ENCODE peak calls at places on chromosomes 12 and 14, in seven cellular contexts. One of them, this sample, is unnamed.

GRCh38 chr14:58861546-58861945 is 223.8 kb downstream of the DACT1 start:
- DNase-seq in HCT116: no peak
- DNase-seq in H1: no peak
- DNase-seq in K562: no peak
- DNase-seq in GM12878: no peak
- DNase-seq in HEK293T: no peak
- DNase-seq in HepG2: no peak
- DNase-seq in this sample: no peak

GRCh38 chr14:63470877-63471565 is 72.2 kb downstream of the PPP2R5E start:
- DNase-seq in HCT116: peak; percentile 16
- DNase-seq in H1: no peak
- DNase-seq in K562: no peak
- DNase-seq in GM12878: peak; percentile 68
- DNase-seq in HEK293T: no peak
- DNase-seq in HepG2: peak; percentile 87
- DNase-seq in this sample: no peak

GRCh38 chr14:103523583-103523969 is 946 bp upstream of the CKB start:
- DNase-seq in HCT116: no peak
- DNase-seq in H1: no peak
- DNase-seq in K562: no peak
- DNase-seq in GM12878: no peak
- DNase-seq in HEK293T: no peak
- DNase-seq in HepG2: no peak
- DNase-seq in this sample: peak; percentile 31

GRCh38 chr14:30906752-30907658 is 32.6 kb downstream of the COCH start:
- DNase-seq in HCT116: peak; percentile 12
- DNase-seq in H1: no peak
- DNase-seq in K562: no peak
- DNase-seq in GM12878: no peak
- DNase-seq in HEK293T: peak; percentile 8
- DNase-seq in HepG2: peak; percentile 58
- DNase-seq in this sample: no peak

GRCh38 chr14:22112004-22112403 is 438.4 kb upstream of the OR4E1 start:
- DNase-seq in HCT116: no peak
- DNase-seq in H1: no peak
- DNase-seq in K562: peak; percentile 9
- DNase-seq in GM12878: no peak
- DNase-seq in HEK293T: peak; percentile 22
- DNase-seq in HepG2: peak; percentile 25
- DNase-seq in this sample: peak; percentile 63

GRCh38 chr12:86772688-86773087 is 516.5 kb upstream of the MGAT4C start:
- DNase-seq in HCT116: no peak
- DNase-seq in H1: no peak
- DNase-seq in K562: no peak
- DNase-seq in GM12878: no peak
- DNase-seq in HEK293T: no peak
- DNase-seq in HepG2: no peak
- DNase-seq in this sample: no peak

GRCh38 chr12:65147312-65147905 is 22.0 kb upstream of the LEMD3 start:
- DNase-seq in HCT116: no peak
- DNase-seq in H1: no peak
- DNase-seq in K562: no peak
- DNase-seq in GM12878: no peak
- DNase-seq in HEK293T: no peak
- DNase-seq in HepG2: no peak
- DNase-seq in this sample: no peak

GRCh38 chr12:6347367-6348338 is 5.8 kb upstream of the TNFRSF1A start:
- DNase-seq in HCT116: no peak
- DNase-seq in H1: no peak
- DNase-seq in K562: no peak
- DNase-seq in GM12878: no peak
- DNase-seq in HEK293T: no peak
- DNase-seq in HepG2: no peak
- DNase-seq in this sample: no peak

GRCh38 chr12:109296431-109296830 is 12.7 kb downstream of the FOXN4 start:
- DNase-seq in HCT116: no peak
- DNase-seq in H1: no peak
- DNase-seq in K562: no peak
- DNase-seq in GM12878: no peak
- DNase-seq in HEK293T: no peak
- DNase-seq in HepG2: no peak
- DNase-seq in this sample: no peak

GRCh38 chr12:66751432-66752113 is 72.7 kb upstream of the GRIP1 start:
- DNase-seq in HCT116: no peak
- DNase-seq in H1: no peak
- DNase-seq in K562: no peak
- DNase-seq in GM12878: no peak
- DNase-seq in HEK293T: peak; percentile 30
- DNase-seq in HepG2: no peak
- DNase-seq in this sample: no peak

GRCh38 chr12:66035289-66035961 is 95.1 kb downstream of the LLPH start:
- DNase-seq in HCT116: peak; percentile 68
- DNase-seq in H1: no peak
- DNase-seq in K562: peak; percentile 7
- DNase-seq in GM12878: no peak
- DNase-seq in HEK293T: no peak
- DNase-seq in HepG2: peak; percentile 42
- DNase-seq in this sample: no peak

GRCh38 chr12:8661751-8662150 is 875 bp downstream of the MFAP5 start:
- DNase-seq in HCT116: no peak
- DNase-seq in H1: no peak
- DNase-seq in K562: no peak
- DNase-seq in GM12878: no peak
- DNase-seq in HEK293T: no peak
- DNase-seq in HepG2: no peak
- DNase-seq in this sample: no peak

GRCh38 chr14:28157887-28158791 is 608.4 kb upstream of the FOXG1 start:
- DNase-seq in HCT116: no peak
- DNase-seq in H1: no peak
- DNase-seq in K562: no peak
- DNase-seq in GM12878: no peak
- DNase-seq in HEK293T: no peak
- DNase-seq in HepG2: no peak
- DNase-seq in this sample: no peak

GRCh38 chr14:26163761-26164160 is 434.1 kb downstream of the NOVA1 start:
- DNase-seq in HCT116: no peak
- DNase-seq in H1: no peak
- DNase-seq in K562: no peak
- DNase-seq in GM12878: no peak
- DNase-seq in HEK293T: peak; percentile 17
- DNase-seq in HepG2: peak; percentile 28
- DNase-seq in this sample: no peak

GRCh38 chr12:55716582-55717396 is 943 bp downstream of the BLOC1S1 start:
- DNase-seq in HCT116: no peak
- DNase-seq in H1: no peak
- DNase-seq in K562: no peak
- DNase-seq in GM12878: no peak
- DNase-seq in HEK293T: no peak
- DNase-seq in HepG2: no peak
- DNase-seq in this sample: no peak

GRCh38 chr14:23186913-23187654 is 3.6 kb upstream of the SLC7A8 start:
- DNase-seq in HCT116: peak; percentile 64
- DNase-seq in H1: no peak
- DNase-seq in K562: peak; percentile 68
- DNase-seq in GM12878: peak; percentile 5
- DNase-seq in HEK293T: peak; percentile 63
- DNase-seq in HepG2: peak; percentile 78
- DNase-seq in this sample: no peak

GRCh38 chr12:105369014-105369413 is 38.5 kb downstream of the C12orf75 start:
- DNase-seq in HCT116: no peak
- DNase-seq in H1: no peak
- DNase-seq in K562: no peak
- DNase-seq in GM12878: no peak
- DNase-seq in HEK293T: no peak
- DNase-seq in HepG2: no peak
- DNase-seq in this sample: no peak

GRCh38 chr12:68497112-68497511 is 113.6 kb upstream of the RAP1B start:
- DNase-seq in HCT116: no peak
- DNase-seq in H1: no peak
- DNase-seq in K562: no peak
- DNase-seq in GM12878: peak; percentile 38
- DNase-seq in HEK293T: no peak
- DNase-seq in HepG2: no peak
- DNase-seq in this sample: no peak

GRCh38 chr14:77825895-77826519 is 26.1 kb downstream of the ADCK1 start:
- DNase-seq in HCT116: no peak
- DNase-seq in H1: no peak
- DNase-seq in K562: peak; percentile 71
- DNase-seq in GM12878: no peak
- DNase-seq in HEK293T: no peak
- DNase-seq in HepG2: no peak
- DNase-seq in this sample: no peak

GRCh38 chr12:124428136-124428791 is 133.4 kb downstream of the RFLNA start:
- DNase-seq in HCT116: no peak
- DNase-seq in H1: no peak
- DNase-seq in K562: no peak
- DNase-seq in GM12878: no peak
- DNase-seq in HEK293T: no peak
- DNase-seq in HepG2: no peak
- DNase-seq in this sample: no peak
- TF ChIP-seq SP1 in HCT116: no peak
- TF ChIP-seq SP1 in H1: no peak
- TF ChIP-seq SP1 in K562: no peak
- TF ChIP-seq SP1 in GM12878: no peak
- TF ChIP-seq SP1 in HEK293T: no peak
- TF ChIP-seq SP1 in HepG2: no peak
- TF ChIP-seq SP1 in this sample: no peak

DNA sequence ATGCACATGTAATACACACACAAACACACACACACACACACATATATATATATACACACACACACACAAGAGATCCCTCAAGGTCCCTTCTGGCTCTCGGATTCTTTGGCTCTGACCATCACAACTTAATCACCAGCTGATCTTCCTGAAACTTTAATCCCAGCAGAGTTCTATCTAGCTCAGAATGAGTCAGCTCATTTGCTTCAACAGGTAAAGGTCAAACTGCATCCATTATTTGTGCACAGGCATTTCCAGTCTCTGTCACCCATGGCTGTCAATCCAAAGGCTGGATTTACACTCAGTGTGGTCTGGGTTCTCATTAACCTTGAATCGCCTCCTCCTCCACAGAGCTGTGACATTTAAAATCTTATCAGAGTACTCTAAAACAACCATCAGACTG is 113.3 kb upstream of the TMPO start:
- DNase-seq in HCT116: peak; percentile 76
- DNase-seq in H1: no peak
- DNase-seq in K562: no peak
- DNase-seq in GM12878: no peak
- DNase-seq in HEK293T: no peak
- DNase-seq in HepG2: peak; percentile 51
- DNase-seq in this sample: no peak
- TF ChIP-seq SP1 in HCT116: peak; percentile 74
- TF ChIP-seq SP1 in H1: no peak
- TF ChIP-seq SP1 in K562: no peak
- TF ChIP-seq SP1 in GM12878: no peak
- TF ChIP-seq SP1 in HEK293T: no peak
- TF ChIP-seq SP1 in HepG2: no peak
- TF ChIP-seq SP1 in this sample: no peak

DNA sequence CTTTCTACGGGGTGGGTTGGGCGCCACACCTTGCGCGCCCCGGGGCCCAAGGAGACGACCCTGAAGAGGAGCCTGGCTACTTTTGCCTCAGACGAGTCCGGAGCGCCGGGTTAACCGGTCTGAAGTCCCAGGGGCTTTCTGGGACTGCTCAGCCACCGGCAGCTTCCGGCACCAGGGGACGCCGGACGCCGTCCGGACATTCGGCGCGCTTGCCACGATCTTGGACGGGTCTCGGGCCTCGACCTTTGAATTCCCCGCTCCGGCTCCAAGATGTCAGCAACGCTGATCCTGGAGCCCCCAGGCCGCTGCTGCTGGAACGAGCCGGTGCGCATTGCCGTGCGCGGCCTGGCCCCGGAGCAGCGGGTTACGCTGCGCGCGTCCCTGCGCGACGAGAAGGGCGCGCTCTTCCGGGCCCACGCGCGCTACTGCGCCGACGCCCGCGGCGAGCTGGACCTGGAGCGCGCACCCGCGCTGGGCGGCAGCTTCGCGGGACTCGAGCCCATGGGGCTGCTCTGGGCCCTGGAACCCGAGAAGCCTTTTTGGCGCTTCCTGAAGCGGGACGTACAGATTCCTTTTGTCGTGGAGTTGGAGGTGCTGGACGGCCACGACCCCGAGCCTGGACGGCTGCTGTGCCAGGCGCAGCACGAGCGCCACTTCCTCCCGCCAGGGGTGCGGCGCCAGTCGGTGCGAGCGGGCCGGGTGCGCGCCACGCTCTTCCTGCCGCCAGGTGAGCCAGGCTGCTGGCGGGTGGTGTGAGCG is at the start of gene ACOT4:
- DNase-seq in HCT116: no peak
- DNase-seq in H1: no peak
- DNase-seq in K562: no peak
- DNase-seq in GM12878: no peak
- DNase-seq in HEK293T: no peak
- DNase-seq in HepG2: no peak
- DNase-seq in this sample: peak; percentile 59
- TF ChIP-seq SP1 in HCT116: no peak
- TF ChIP-seq SP1 in H1: no peak
- TF ChIP-seq SP1 in K562: no peak
- TF ChIP-seq SP1 in GM12878: no peak
- TF ChIP-seq SP1 in HEK293T: no peak
- TF ChIP-seq SP1 in HepG2: no peak
- TF ChIP-seq SP1 in this sample: no peak

GRCh38 chr14:106493962-106494823 is 967.8 kb downstream of the TMEM121 start:
- DNase-seq in HCT116: no peak
- DNase-seq in H1: no peak
- DNase-seq in K562: no peak
- DNase-seq in GM12878: no peak
- DNase-seq in HEK293T: no peak
- DNase-seq in HepG2: no peak
- DNase-seq in this sample: no peak

GRCh38 chr14:106491851-106492250 is 965.5 kb downstream of the TMEM121 start:
- DNase-seq in HCT116: no peak
- DNase-seq in H1: no peak
- DNase-seq in K562: no peak
- DNase-seq in GM12878: no peak
- DNase-seq in HEK293T: no peak
- DNase-seq in HepG2: no peak
- DNase-seq in this sample: peak; percentile 27

GRCh38 chr14:106489112-106489881 is 962.9 kb downstream of the TMEM121 start:
- DNase-seq in HCT116: no peak
- DNase-seq in H1: no peak
- DNase-seq in K562: no peak
- DNase-seq in GM12878: no peak
- DNase-seq in HEK293T: no peak
- DNase-seq in HepG2: no peak
- DNase-seq in this sample: no peak

GRCh38 chr14:106488293-106488692 is 961.9 kb downstream of the TMEM121 start:
- DNase-seq in HCT116: no peak
- DNase-seq in H1: no peak
- DNase-seq in K562: no peak
- DNase-seq in GM12878: no peak
- DNase-seq in HEK293T: no peak
- DNase-seq in HepG2: no peak
- DNase-seq in this sample: no peak

DNA sequence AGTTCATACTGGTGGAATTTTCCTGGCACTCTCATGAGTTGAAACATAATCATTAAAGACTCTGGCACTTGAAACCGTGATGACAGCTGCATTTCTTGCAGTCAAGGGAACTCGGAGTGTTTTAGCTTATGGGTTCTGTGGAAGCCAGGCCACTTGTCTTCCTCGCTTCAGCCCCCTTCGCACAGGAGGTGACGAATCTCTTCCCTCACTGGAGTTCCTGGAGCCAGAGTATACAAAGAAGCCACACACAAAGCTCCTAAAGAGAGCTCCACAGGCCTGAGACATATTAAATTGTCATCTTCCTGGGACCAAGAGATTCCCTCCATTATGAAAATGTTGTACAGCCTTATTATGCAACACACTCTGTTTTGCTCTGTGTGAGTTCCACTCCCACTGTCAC is 964.1 kb downstream of the TMEM121 start:
- DNase-seq in HCT116: no peak
- DNase-seq in H1: no peak
- DNase-seq in K562: no peak
- DNase-seq in GM12878: no peak
- DNase-seq in HEK293T: no peak
- DNase-seq in HepG2: no peak
- DNase-seq in this sample: no peak
- TF ChIP-seq SP1 in HCT116: no peak
- TF ChIP-seq SP1 in H1: no peak
- TF ChIP-seq SP1 in K562: no peak
- TF ChIP-seq SP1 in GM12878: no peak
- TF ChIP-seq SP1 in HEK293T: no peak
- TF ChIP-seq SP1 in HepG2: no peak
- TF ChIP-seq SP1 in this sample: no peak

This sample was measured in WTC11.